ENCODE peak calls at places on chromosomes 5 and 9, in six cellular contexts. One of them, this sample, is unnamed.

GRCh38 chr5:154461531-154461930 is 15.7 kb downstream of the SAP30L start:
- DNase-seq in SK-N-SH: no peak
- DNase-seq in HCT116: no peak
- DNase-seq in GM23248: peak; percentile 70
- DNase-seq in MM.1S: no peak
- DNase-seq in Karpas-422: no peak
- DNase-seq in this sample: peak; percentile 19

GRCh38 chr5:109347252-109347888 is 62.4 kb downstream of the PJA2 start:
- DNase-seq in SK-N-SH: peak; percentile 16
- DNase-seq in HCT116: no peak
- DNase-seq in GM23248: peak; percentile 3
- DNase-seq in MM.1S: no peak
- DNase-seq in Karpas-422: no peak
- DNase-seq in this sample: no peak

GRCh38 chr5:15533124-15533893 is 33.3 kb downstream of the FBXL7 start:
- DNase-seq in SK-N-SH: no peak
- DNase-seq in HCT116: no peak
- DNase-seq in GM23248: peak; percentile 79
- DNase-seq in MM.1S: no peak
- DNase-seq in Karpas-422: no peak
- DNase-seq in this sample: no peak

GRCh38 chr9:109914280-109915027 is 134.5 kb downstream of the PALM2AKAP2 start:
- DNase-seq in SK-N-SH: no peak
- DNase-seq in HCT116: no peak
- DNase-seq in GM23248: peak; percentile 92
- DNase-seq in MM.1S: peak; percentile 48
- DNase-seq in Karpas-422: peak; percentile 46
- DNase-seq in this sample: peak; percentile 43

GRCh38 chr9:123338710-123339665 is 17.0 kb upstream of the CRB2 start:
- DNase-seq in SK-N-SH: no peak
- DNase-seq in HCT116: no peak
- DNase-seq in GM23248: no peak
- DNase-seq in MM.1S: peak; percentile 93
- DNase-seq in Karpas-422: peak; percentile 56
- DNase-seq in this sample: no peak

GRCh38 chr5:123035320-123035949 is 1.1 kb downstream of the PPIC start:
- DNase-seq in SK-N-SH: peak; percentile 35
- DNase-seq in HCT116: peak; percentile 52
- DNase-seq in GM23248: peak; percentile 81
- DNase-seq in MM.1S: peak; percentile 88
- DNase-seq in Karpas-422: no peak
- DNase-seq in this sample: peak; percentile 66

GRCh38 chr5:7868427-7868772 is 431 bp downstream of the FASTKD3 start:
- DNase-seq in SK-N-SH: no peak
- DNase-seq in HCT116: no peak
- DNase-seq in GM23248: no peak
- DNase-seq in MM.1S: no peak
- DNase-seq in Karpas-422: peak; percentile 42
- DNase-seq in this sample: no peak

GRCh38 chr9:121021294-121021693 is 28.8 kb downstream of the C5 start:
- DNase-seq in SK-N-SH: no peak
- DNase-seq in HCT116: no peak
- DNase-seq in GM23248: no peak
- DNase-seq in MM.1S: no peak
- DNase-seq in Karpas-422: no peak
- DNase-seq in this sample: no peak

GRCh38 chr5:124754206-124754927 is 7.9 kb upstream of the ZNF608 start:
- DNase-seq in SK-N-SH: no peak
- DNase-seq in HCT116: no peak
- DNase-seq in GM23248: peak; percentile 6
- DNase-seq in MM.1S: peak; percentile 13
- DNase-seq in Karpas-422: peak; percentile 73
- DNase-seq in this sample: no peak

GRCh38 chr5:160460377-160461049 is 38.9 kb downstream of the PTTG1 start:
- DNase-seq in SK-N-SH: no peak
- DNase-seq in HCT116: no peak
- DNase-seq in GM23248: peak; percentile 33
- DNase-seq in MM.1S: no peak
- DNase-seq in Karpas-422: no peak
- DNase-seq in this sample: no peak

GRCh38 chr5:153276151-153276550 is 214.3 kb upstream of the GRIA1 start:
- DNase-seq in SK-N-SH: no peak
- DNase-seq in HCT116: no peak
- DNase-seq in GM23248: peak; percentile 48
- DNase-seq in MM.1S: peak; percentile 37
- DNase-seq in Karpas-422: peak; percentile 63
- DNase-seq in this sample: peak; percentile 37

GRCh38 chr5:79173626-79174025 is 62.0 kb downstream of the BHMT start:
- DNase-seq in SK-N-SH: no peak
- DNase-seq in HCT116: no peak
- DNase-seq in GM23248: no peak
- DNase-seq in MM.1S: no peak
- DNase-seq in Karpas-422: no peak
- DNase-seq in this sample: peak; percentile 85

DNA sequence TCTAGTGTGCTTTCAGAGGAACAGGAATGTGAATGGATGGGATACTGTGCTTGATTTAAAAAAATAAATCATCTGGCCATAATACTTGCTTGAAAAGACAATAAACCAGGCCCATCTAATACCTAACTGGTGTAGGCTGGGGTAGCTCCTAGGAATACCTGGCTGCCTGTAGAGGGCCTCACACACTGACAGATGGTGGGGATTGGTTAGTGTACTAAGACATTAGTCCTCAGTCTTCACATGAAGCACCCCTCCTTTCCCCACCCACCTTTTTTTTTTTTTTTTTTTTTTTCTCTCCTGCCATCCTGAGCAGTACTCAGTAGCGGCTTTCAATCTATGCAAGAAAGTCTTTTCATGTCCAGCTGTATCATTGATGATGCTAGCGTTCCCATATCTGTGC is 130.5 kb downstream of the ADGRV1 start:
- DNase-seq in SK-N-SH: no peak
- DNase-seq in HCT116: no peak
- DNase-seq in GM23248: no peak
- DNase-seq in MM.1S: no peak
- DNase-seq in Karpas-422: no peak
- DNase-seq in this sample: no peak
- H3K9ac ChIP-seq in SK-N-SH: no peak overlapping the region
- H3K9ac ChIP-seq in HCT116: no peak overlapping the region
- H3K9ac ChIP-seq in GM23248: no peak overlapping the region
- H3K9ac ChIP-seq in MM.1S: no peak overlapping the region
- H3K9ac ChIP-seq in Karpas-422: no peak overlapping the region
- H3K9ac ChIP-seq in this sample: no peak overlapping the region

DNA sequence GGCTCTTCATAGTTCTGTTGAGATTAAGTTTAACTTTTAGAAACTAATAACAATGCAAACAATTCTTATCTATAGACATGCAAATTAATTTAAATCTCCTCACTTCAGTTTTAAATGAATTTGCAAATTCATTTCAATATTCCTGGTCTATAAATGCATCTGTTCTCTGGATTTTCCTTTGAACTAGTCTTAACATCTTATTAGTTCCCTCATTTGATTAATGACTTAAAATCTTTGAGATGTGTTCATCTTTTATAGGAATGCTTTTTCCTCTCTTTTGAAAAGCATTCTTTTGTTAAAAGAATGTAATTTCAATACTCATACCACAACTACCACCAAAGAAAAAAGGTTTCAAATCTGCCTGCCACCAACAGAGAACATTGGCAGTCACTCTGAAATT is 169.4 kb downstream of the RASEF start:
- DNase-seq in SK-N-SH: no peak
- DNase-seq in HCT116: no peak
- DNase-seq in GM23248: no peak
- DNase-seq in MM.1S: no peak
- DNase-seq in Karpas-422: no peak
- DNase-seq in this sample: no peak
- H3K9me2 ChIP-seq in SK-N-SH: no peaks in the 10 kb centered on the region
- H3K9me2 ChIP-seq in HCT116: no peaks in the 10 kb centered on the region
- H3K9me2 ChIP-seq in GM23248: no peaks in the 10 kb centered on the region
- H3K9me2 ChIP-seq in MM.1S: no peaks in the 10 kb centered on the region
- H3K9me2 ChIP-seq in Karpas-422: no peaks in the 10 kb centered on the region
- H3K9me2 ChIP-seq in this sample: no peaks in the 10 kb centered on the region

GRCh38 chr9:129335456-129336129 is 157.5 kb upstream of the IER5L start:
- DNase-seq in SK-N-SH: no peak
- DNase-seq in HCT116: no peak
- DNase-seq in GM23248: no peak
- DNase-seq in MM.1S: no peak
- DNase-seq in Karpas-422: no peak
- DNase-seq in this sample: no peak
- H3K9ac ChIP-seq in SK-N-SH: peak overlapping the region; percentile 34
- H3K9ac ChIP-seq in HCT116: peak overlapping the region; percentile 76
- H3K9ac ChIP-seq in GM23248: no peak overlapping the region
- H3K9ac ChIP-seq in MM.1S: no peak overlapping the region
- H3K9ac ChIP-seq in Karpas-422: no peak overlapping the region
- H3K9ac ChIP-seq in this sample: no peak overlapping the region

GRCh38 chr9:68966496-68966944 is 47.4 kb downstream of the PRKACG start:
- DNase-seq in SK-N-SH: no peak
- DNase-seq in HCT116: no peak
- DNase-seq in GM23248: no peak
- DNase-seq in MM.1S: no peak
- DNase-seq in Karpas-422: no peak
- DNase-seq in this sample: no peak
- H3K9me2 ChIP-seq in SK-N-SH: no peaks in the 10 kb centered on the region
- H3K9me2 ChIP-seq in HCT116: no peaks in the 10 kb centered on the region
- H3K9me2 ChIP-seq in GM23248: no peaks in the 10 kb centered on the region
- H3K9me2 ChIP-seq in MM.1S: no peaks in the 10 kb centered on the region
- H3K9me2 ChIP-seq in Karpas-422: no peaks in the 10 kb centered on the region
- H3K9me2 ChIP-seq in this sample: no peaks in the 10 kb centered on the region

GRCh38 chr5:140220698-140221064 is 45.7 kb downstream of the CYSTM1 start:
- DNase-seq in SK-N-SH: no peak
- DNase-seq in HCT116: no peak
- DNase-seq in GM23248: no peak
- DNase-seq in MM.1S: no peak
- DNase-seq in Karpas-422: no peak
- DNase-seq in this sample: no peak

GRCh38 chr5:140222416-140222815 is 47.4 kb downstream of the CYSTM1 start:
- DNase-seq in SK-N-SH: no peak
- DNase-seq in HCT116: no peak
- DNase-seq in GM23248: no peak
- DNase-seq in MM.1S: no peak
- DNase-seq in Karpas-422: no peak
- DNase-seq in this sample: no peak

GRCh38 chr5:140220032-140220697 is 45.2 kb downstream of the CYSTM1 start:
- DNase-seq in SK-N-SH: no peak
- DNase-seq in HCT116: no peak
- DNase-seq in GM23248: peak; percentile 75
- DNase-seq in MM.1S: no peak
- DNase-seq in Karpas-422: no peak
- DNase-seq in this sample: peak; percentile 25

GRCh38 chr5:140223567-140223966 is 48.6 kb downstream of the CYSTM1 start:
- DNase-seq in SK-N-SH: no peak
- DNase-seq in HCT116: no peak
- DNase-seq in GM23248: peak; percentile 26
- DNase-seq in MM.1S: no peak
- DNase-seq in Karpas-422: no peak
- DNase-seq in this sample: no peak

GRCh38 chr5:140221697-140222223 is 46.8 kb downstream of the CYSTM1 start:
- DNase-seq in SK-N-SH: no peak
- DNase-seq in HCT116: peak; percentile 59
- DNase-seq in GM23248: peak; percentile 93
- DNase-seq in MM.1S: peak; percentile 41
- DNase-seq in Karpas-422: no peak
- DNase-seq in this sample: peak; percentile 80
- H3K9ac ChIP-seq in SK-N-SH: peak overlapping the region; percentile 44
- H3K9ac ChIP-seq in HCT116: peak overlapping the region; percentile 43
- H3K9ac ChIP-seq in GM23248: no peak overlapping the region
- H3K9ac ChIP-seq in MM.1S: no peak overlapping the region
- H3K9ac ChIP-seq in Karpas-422: no peak overlapping the region
- H3K9ac ChIP-seq in this sample: no peak overlapping the region

GRCh38 chr5:1042626-1043025 is 34.0 kb downstream of the NKD2 start:
- DNase-seq in SK-N-SH: no peak
- DNase-seq in HCT116: no peak
- DNase-seq in GM23248: no peak
- DNase-seq in MM.1S: no peak
- DNase-seq in Karpas-422: no peak
- DNase-seq in this sample: no peak

GRCh38 chr5:1043327-1043726 is 34.7 kb downstream of the NKD2 start:
- DNase-seq in SK-N-SH: no peak
- DNase-seq in HCT116: no peak
- DNase-seq in GM23248: no peak
- DNase-seq in MM.1S: no peak
- DNase-seq in Karpas-422: no peak
- DNase-seq in this sample: no peak

GRCh38 chr5:1041225-1042186 is 32.9 kb downstream of the NKD2 start:
- DNase-seq in SK-N-SH: no peak
- DNase-seq in HCT116: no peak
- DNase-seq in GM23248: no peak
- DNase-seq in MM.1S: no peak
- DNase-seq in Karpas-422: no peak
- DNase-seq in this sample: peak; percentile 53

GRCh38 chr5:1045960-1046560 is 37.5 kb downstream of the NKD2 start:
- DNase-seq in SK-N-SH: no peak
- DNase-seq in HCT116: no peak
- DNase-seq in GM23248: no peak
- DNase-seq in MM.1S: no peak
- DNase-seq in Karpas-422: no peak
- DNase-seq in this sample: no peak

DNA sequence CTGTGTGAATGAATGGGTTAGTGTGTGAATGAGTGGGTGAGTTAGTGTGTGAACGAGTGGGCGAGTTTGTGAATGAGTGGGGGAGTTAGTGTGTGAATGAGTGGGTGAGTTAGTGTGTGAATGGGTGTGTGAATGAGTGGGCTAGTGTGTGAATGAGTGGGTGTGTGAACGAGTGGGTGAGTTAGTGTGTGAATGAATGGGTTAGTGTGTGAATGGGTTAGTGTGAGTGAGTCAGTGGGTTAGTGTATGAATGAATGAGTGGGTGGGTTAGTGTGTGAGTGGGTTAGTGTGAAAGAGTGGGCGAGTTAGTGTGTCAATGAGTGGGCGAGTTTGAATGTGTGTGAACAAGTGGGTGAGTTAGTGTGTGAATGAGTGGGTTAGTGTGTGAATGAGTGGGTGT is 35.5 kb downstream of the NKD2 start:
- DNase-seq in SK-N-SH: no peak
- DNase-seq in HCT116: no peak
- DNase-seq in GM23248: no peak
- DNase-seq in MM.1S: no peak
- DNase-seq in Karpas-422: no peak
- DNase-seq in this sample: no peak
- H3K9me2 ChIP-seq in SK-N-SH: no peaks in the 10 kb centered on the region
- H3K9me2 ChIP-seq in HCT116: no peaks in the 10 kb centered on the region
- H3K9me2 ChIP-seq in GM23248: no peaks in the 10 kb centered on the region
- H3K9me2 ChIP-seq in MM.1S: no peaks in the 10 kb centered on the region
- H3K9me2 ChIP-seq in Karpas-422: no peaks in the 10 kb centered on the region
- H3K9me2 ChIP-seq in this sample: no peaks in the 10 kb centered on the region

GRCh38 chr9:131008909-131009618 is at the start of gene LAMC3:
- DNase-seq in SK-N-SH: peak; percentile 84
- DNase-seq in HCT116: no peak
- DNase-seq in GM23248: peak; percentile 60
- DNase-seq in MM.1S: no peak
- DNase-seq in Karpas-422: no peak
- DNase-seq in this sample: peak; percentile 17
- H3K9ac ChIP-seq in SK-N-SH: no peak within 1 kb of the TSS
- H3K9ac ChIP-seq in HCT116: peak within 1 kb of the TSS; percentile 52
- H3K9ac ChIP-seq in GM23248: no peak within 1 kb of the TSS
- H3K9ac ChIP-seq in MM.1S: no peak within 1 kb of the TSS
- H3K9ac ChIP-seq in Karpas-422: no peak within 1 kb of the TSS
- H3K9ac ChIP-seq in this sample: no peak within 1 kb of the TSS

GRCh38 chr5:116914869-116915504 is 340.4 kb upstream of the SEMA6A start:
- DNase-seq in SK-N-SH: no peak
- DNase-seq in HCT116: no peak
- DNase-seq in GM23248: no peak
- DNase-seq in MM.1S: no peak
- DNase-seq in Karpas-422: no peak
- DNase-seq in this sample: no peak
- H3K9me2 ChIP-seq in SK-N-SH: no peaks in the 10 kb centered on the region
- H3K9me2 ChIP-seq in HCT116: no peaks in the 10 kb centered on the region
- H3K9me2 ChIP-seq in GM23248: no peaks in the 10 kb centered on the region
- H3K9me2 ChIP-seq in MM.1S: no peaks in the 10 kb centered on the region
- H3K9me2 ChIP-seq in Karpas-422: no peaks in the 10 kb centered on the region
- H3K9me2 ChIP-seq in this sample: no peaks in the 10 kb centered on the region

This sample was measured in PC-3.